ENCODE peak calls at places on chromosomes 13 and 19, in nine cellular contexts. H, W, Y, T, E, P, Q, S and F are unnamed samples.

GRCh38 chr13:25827986-25828385 is 223.8 kb downstream of the SHISA2 start:
- DNase-seq in H (no peak), W (no peak), Y (no peak), T (no peak), E (no peak), P (no peak), Q (no peak), S (no peak), F (no peak)

GRCh38 chr13:44853641-44854040 is 135.6 kb downstream of the NUFIP1 start:
- DNase-seq in H (no peak), W (peak), Y (no peak), T (no peak), E (no peak), P (no peak), Q (no peak), S (no peak), F (no peak)

GRCh38 chr19:35041548-35042055 is at the start of gene HPN:
- DNase-seq in H (no peak), W (no peak), Y (no peak), T (no peak), E (no peak), P (no peak), Q (peak), S (no peak), F (no peak)

GRCh38 chr13:72884111-72884510 is 102.2 kb downstream of the PIBF1 start:
- DNase-seq in H (no peak), W (no peak), Y (no peak), T (no peak), E (no peak), P (no peak), Q (no peak), S (peak), F (peak)

GRCh38 chr13:25977671-25978070 is 74.1 kb downstream of the SHISA2 start:
- DNase-seq in H (no peak), W (no peak), Y (no peak), T (no peak), E (no peak), P (no peak), Q (no peak), S (no peak), F (no peak)

GRCh38 chr13:30355405-30355741 is 48.0 kb upstream of the KATNAL1 start:
- DNase-seq in H (no peak), W (no peak), Y (no peak), T (peak), E (no peak), P (no peak), Q (peak), S (peak), F (no peak)

GRCh38 chr19:6536138-6536671 is 5.4 kb downstream of the TNFSF9 start:
- DNase-seq in H (no peak), W (no peak), Y (no peak), T (peak), E (peak), P (peak), Q (peak), S (peak), F (peak)

GRCh38 chr13:113139580-113139979 is 17.0 kb downstream of the F10 start:
- DNase-seq in H (no peak), W (no peak), Y (no peak), T (no peak), E (no peak), P (no peak), Q (no peak), S (no peak), F (no peak)

GRCh38 chr13:71536201-71536600 is 330.8 kb downstream of the DACH1 start:
- DNase-seq in H (no peak), W (no peak), Y (no peak), T (no peak), E (no peak), P (no peak), Q (no peak), S (no peak), F (no peak)

GRCh38 chr19:18650468-18651001 is 13.7 kb downstream of the KLHL26 start:
- DNase-seq in H (peak), W (no peak), Y (peak), T (no peak), E (no peak), P (peak), Q (no peak), S (no peak), F (peak)

GRCh38 chr19:10876459-10877240 is 5.3 kb downstream of the CARM1 start:
- DNase-seq in H (no peak), W (no peak), Y (no peak), T (no peak), E (no peak), P (no peak), Q (no peak), S (no peak), F (no peak)

GRCh38 chr13:67063036-67063435 is 167.1 kb downstream of the PCDH9 start:
- DNase-seq in H (no peak), W (no peak), Y (no peak), T (no peak), E (no peak), P (no peak), Q (no peak), S (no peak), F (no peak)

GRCh38 chr13:112791662-112792440 is 102.0 kb downstream of the ATP11A start:
- DNase-seq in H (no peak), W (no peak), Y (no peak), T (no peak), E (no peak), P (no peak), Q (peak), S (no peak), F (no peak)

GRCh38 chr19:48490980-48491792 is 20.4 kb downstream of the LMTK3 start:
- DNase-seq in H (no peak), W (no peak), Y (no peak), T (peak), E (peak), P (no peak), Q (peak), S (no peak), F (no peak)

GRCh38 chr13:62625214-62625613 is 1209.6 kb upstream of the PCDH20 start:
- DNase-seq in H (no peak), W (no peak), Y (no peak), T (no peak), E (no peak), P (no peak), Q (no peak), S (no peak), F (no peak)

GRCh38 chr19:47541507-47541906 is 26.6 kb upstream of the NAPA start:
- DNase-seq in H (no peak), W (no peak), Y (no peak), T (no peak), E (no peak), P (no peak), Q (no peak), S (no peak), F (no peak)

GRCh38 chr13:103443604-103444003 is 377.4 kb upstream of the SLC10A2 start:
- DNase-seq in H (no peak), W (no peak), Y (no peak), T (no peak), E (no peak), P (no peak), Q (no peak), S (no peak), F (no peak)

GRCh38 chr13:114161028-114161556 is 18.0 kb upstream of the CFAP97D2 start:
- DNase-seq in H (no peak), W (no peak), Y (no peak), T (no peak), E (no peak), P (no peak), Q (no peak), S (no peak), F (no peak)

GRCh38 chr19:1067341-1068103 is 555 bp downstream of the ARHGAP45 start:
- DNase-seq in H (no peak), W (no peak), Y (no peak), T (peak), E (no peak), P (no peak), Q (no peak), S (no peak), F (no peak)

GRCh38 chr19:46147791-46148288 is at the start of gene IGFL2:
- DNase-seq in H (no peak), W (no peak), Y (no peak), T (no peak), E (no peak), P (no peak), Q (no peak), S (no peak), F (no peak)

GRCh38 chr19:13069415-13070369 is 33.0 kb downstream of the LYL1 start:
- DNase-seq in H (no peak), W (no peak), Y (no peak), T (no peak), E (no peak), P (no peak), Q (no peak), S (peak), F (no peak)

GRCh38 chr13:98576215-98576945 is 527 bp downstream of the STK24 start:
- DNase-seq in H (no peak), W (no peak), Y (peak), T (peak), E (peak), P (peak), Q (peak), S (peak), F (peak)

GRCh38 chr19:33796164-33797100 is at the start of gene KCTD15:
- DNase-seq in H (peak), W (no peak), Y (no peak), T (no peak), E (peak), P (peak), Q (peak), S (peak), F (peak)

GRCh38 chr19:41327076-41327475 is 17.1 kb downstream of the CCDC97 start:
- DNase-seq in H (no peak), W (no peak), Y (no peak), T (no peak), E (no peak), P (no peak), Q (no peak), S (peak), F (peak)

GRCh38 chr13:75656590-75656989 is 20.5 kb downstream of the LMO7 start:
- DNase-seq in H (no peak), W (no peak), Y (no peak), T (no peak), E (no peak), P (peak), Q (no peak), S (no peak), F (peak)

GRCh38 chr13:51620165-51620983 is 36.1 kb downstream of the WDFY2 start:
- DNase-seq in H (no peak), W (no peak), Y (no peak), T (no peak), E (no peak), P (no peak), Q (no peak), S (no peak), F (no peak)

GRCh38 chr19:55636723-55637122 is 4.1 kb upstream of the ZNF580 start:
- DNase-seq in H (no peak), W (no peak), Y (no peak), T (no peak), E (no peak), P (no peak), Q (no peak), S (no peak), F (no peak)

GRCh38 chr13:48431987-48432615 is 19.2 kb upstream of the LPAR6 start:
- DNase-seq in H (peak), W (no peak), Y (no peak), T (no peak), E (no peak), P (peak), Q (no peak), S (no peak), F (peak)